ENCODE peak calls at places on chromosomes 13 and 19, in five cellular contexts. C is left ventricle myocardium inferior, D is astrocyte, B is cardiac muscle cell, Z is tibial nerve. O is an unnamed sample. For H3K36me3 and H3K4me1, the result is how much of the 10 kb centered on the place peaks cover.

GRCh38 chr13:89982406-89983085 is 1364.9 kb upstream of the MIR17HG start:
- DNase-seq in C (no peak), D (peak), B (peak), Z (no peak), O (no peak)

GRCh38 chr19:8499048-8499833 is 3.2 kb downstream of the PRAM1 start:
- DNase-seq in C (no peak), D (no peak), B (no peak), Z (no peak), O (no peak)

GRCh38 chr19:46065486-46065885 is 24.7 kb upstream of the IGFL4 start:
- DNase-seq in C (no peak), D (peak), B (peak), Z (no peak), O (no peak)

GRCh38 chr19:18311495-18311894 is 11.4 kb downstream of the LSM4 start:
- DNase-seq in C (no peak), D (no peak), B (no peak), Z (no peak), O (no peak)

GRCh38 chr19:28472843-28473242 is 740.1 kb downstream of the UQCRFS1 start:
- DNase-seq in C (peak), D (no peak), B (peak), Z (no peak), O (no peak)

GRCh38 chr13:37011002-37011401 is 10.4 kb downstream of the EXOSC8 start:
- DNase-seq in C (no peak), D (no peak), B (no peak), Z (no peak), O (no peak)

GRCh38 chr19:30219682-30220081 is 152.5 kb upstream of the ZNF536 start:
- DNase-seq in C (no peak), D (no peak), B (no peak), Z (no peak), O (no peak)

GRCh38 chr13:42039457-42039945 is 8.9 kb upstream of the DGKH start:
- DNase-seq in C (no peak), D (no peak), B (no peak), Z (no peak), O (no peak)

GRCh38 chr13:30654430-30654829 is 36.7 kb downstream of the USPL1 start:
- DNase-seq in C (no peak), D (no peak), B (no peak), Z (no peak), O (no peak)

GRCh38 chr13:33671560-33671959 is 146.4 kb upstream of the RFC3 start:
- DNase-seq in C (no peak), D (no peak), B (no peak), Z (no peak), O (no peak)

GRCh38 chr19:7505288-7505681 is 10.6 kb upstream of the ZNF358 start:
- DNase-seq in C (no peak), D (no peak), B (no peak), Z (no peak), O (no peak)

GRCh38 chr13:79593611-79594275 is 112.8 kb downstream of the NDFIP2 start:
- DNase-seq in C (no peak), D (peak), B (peak), Z (no peak), O (no peak)

GRCh38 chr13:41058229-41059070 is 2.9 kb upstream of the WBP4 start:
- DNase-seq in C (no peak), D (no peak), B (no peak), Z (no peak), O (peak)

GRCh38 chr19:14145381-14145780 is 9.0 kb upstream of the ASF1B start:
- DNase-seq in C (no peak), D (no peak), B (no peak), Z (no peak), O (no peak)

GRCh38 chr19:38617283-38617763 is 430 bp downstream of the MAP4K1 start:
- DNase-seq in C (no peak), D (no peak), B (no peak), Z (no peak), O (no peak)

GRCh38 chr13:66657165-66657895 is 572.8 kb downstream of the PCDH9 start:
- DNase-seq in C (peak), D (peak), B (peak), Z (no peak), O (peak)

GRCh38 chr13:47518530-47518929 is 482.5 kb downstream of the SUCLA2 start:
- DNase-seq in C (no peak), D (no peak), B (no peak), Z (no peak), O (no peak)

GRCh38 chr19:13102666-13103584 is at the start of gene LYL1:
- DNase-seq in C (peak), D (no peak), B (peak), Z (no peak), O (peak)

GRCh38 chr13:114100446-114101320 is 31.7 kb downstream of the RASA3 start:
- DNase-seq in C (no peak), D (no peak), B (no peak), Z (peak), O (peak)

GRCh38 chr13:104773775-104774174 is 1707.6 kb upstream of the SLC10A2 start:
- DNase-seq in C (no peak), D (peak), B (peak), Z (no peak), O (no peak)

GRCh38 chr13:45417790-45418534 is at the start of gene SLC25A30:
- DNase-seq in C (peak), D (peak), B (peak), Z (peak), O (peak)

GRCh38 chr13:70394149-70394548 is 285.9 kb upstream of the KLHL1 start:
- DNase-seq in C (no peak), D (no peak), B (no peak), Z (no peak), O (no peak)

GRCh38 chr19:45641274-45642105 is 2.3 kb upstream of the EML2 start:
- DNase-seq in C (peak), D (peak), B (peak), Z (peak), O (peak)

GRCh38 chr13:108897955-108898354 is 268.5 kb downstream of the MYO16 start:
- DNase-seq in C (no peak), D (no peak), B (no peak), Z (no peak), O (no peak)

GRCh38 chr13:104408733-104409132 is 1342.5 kb upstream of the SLC10A2 start:
- DNase-seq in C (no peak), D (peak), B (peak), Z (no peak), O (no peak)

GRCh38 chr13:25901460-25902376 is 150.1 kb downstream of the SHISA2 start:
- DNase-seq in C (no peak), D (peak), B (peak), Z (no peak), O (no peak)

GRCh38 chr13:79776538-79776937 is 295.6 kb downstream of the NDFIP2 start:
- DNase-seq in C (no peak), D (peak), B (peak), Z (no peak), O (no peak)

GRCh38 chr19:13060233-13060963 is 42.3 kb downstream of the LYL1 start:
- DNase-seq in C (peak), D (no peak), B (peak), Z (no peak), O (no peak)

GRCh38 chr19:51354742-51355148 is 11.4 kb downstream of the ETFB start:
- DNase-seq in C (no peak), D (peak), B (peak), Z (no peak), O (no peak)

GRCh38 chr19:35154535-35155406 is at the start of gene FXYD5:
- DNase-seq in C (peak), D (peak), B (peak), Z (no peak), O (peak)

GRCh38 chr13:41458939-41459753 is 1.8 kb downstream of the RGCC start:
- DNase-seq in C (peak), D (no peak), B (peak), Z (no peak), O (peak)

GRCh38 chr13:30719521-30719914 is 15.8 kb upstream of the ALOX5AP start:
- DNase-seq in C (no peak), D (no peak), B (no peak), Z (no peak), O (no peak)

GRCh38 chr13:103430368-103430767 is 364.2 kb upstream of the SLC10A2 start:
- DNase-seq in C (no peak), D (no peak), B (no peak), Z (no peak), O (no peak)

GRCh38 chr19:49801966-49802661 is 11.0 kb downstream of the FUZ start:
- DNase-seq in C (peak), D (peak), B (peak), Z (peak), O (peak)

GRCh38 chr19:10979950-10980349 is 19.1 kb downstream of the SMARCA4 start:
- DNase-seq in C (no peak), D (no peak), B (no peak), Z (no peak), O (no peak)

GRCh38 chr13:28473044-28473443 is 21.9 kb downstream of the FLT1 start:
- DNase-seq in C (no peak), D (no peak), B (no peak), Z (no peak), O (no peak)

GRCh38 chr19:41869374-41869955 is 7.6 kb upstream of the CD79A start:
- DNase-seq in C (no peak), D (no peak), B (no peak), Z (no peak), O (no peak)

GRCh38 chr19:29668746-29669609 is 3.7 kb downstream of the PLEKHF1 start:
- DNase-seq in C (no peak), D (no peak), B (no peak), Z (no peak), O (no peak)

GRCh38 chr13:107992542-107992941 is 222.8 kb downstream of the LIG4 start:
- DNase-seq in C (no peak), D (no peak), B (no peak), Z (no peak), O (no peak)

GRCh38 chr19:4174895-4175668 is 7.3 kb downstream of the SIRT6 start:
- DNase-seq in C (no peak), D (no peak), B (no peak), Z (no peak), O (no peak)
- H3K36me3 ChIP-seq in C (half or more), D (under half), B (under half), Z (under half), O (under half)

DNA sequence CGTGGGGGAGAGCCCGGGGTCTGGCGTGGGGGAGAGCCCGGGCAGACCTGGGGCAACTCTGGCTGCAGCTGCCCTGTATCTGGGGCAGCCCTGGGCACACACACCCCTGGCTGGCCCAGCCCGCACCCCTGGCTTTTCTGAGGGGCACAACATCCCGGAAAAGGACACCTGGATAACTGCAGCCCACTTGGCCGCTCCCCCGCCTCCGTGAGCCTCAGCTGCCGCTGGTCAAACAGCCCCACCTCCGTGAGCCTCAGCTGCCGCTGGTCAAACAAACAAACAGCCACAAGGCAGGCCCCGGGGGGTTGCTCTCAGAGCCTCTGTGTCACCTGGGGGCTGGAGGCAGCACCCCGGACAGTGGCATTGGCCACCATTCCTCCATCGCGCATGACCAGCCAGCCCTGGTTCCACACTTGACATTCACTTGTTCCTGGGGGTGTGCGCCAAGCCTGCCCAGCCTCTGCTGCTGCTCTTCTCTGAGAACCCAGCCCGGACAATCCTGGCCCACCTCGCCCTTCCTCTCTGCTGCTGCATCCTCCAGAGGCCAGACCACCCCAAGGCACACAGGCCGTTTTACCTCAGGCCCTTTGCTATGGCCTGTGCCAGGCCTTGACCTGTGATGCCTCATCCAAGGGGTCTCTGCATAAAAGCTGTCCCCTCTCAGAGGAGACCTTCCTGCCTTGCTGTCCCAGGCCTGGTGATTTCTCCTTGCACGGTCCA is 19.9 kb downstream of the CEBPG start:
- DNase-seq in C (peak), D (no peak), B (no peak), Z (peak), O (no peak)
- H3K4me1 ChIP-seq in C (half or more), D (under half), B (under half), Z (half or more), O (half or more)

GRCh38 chr19:48779636-48780035 is 24.3 kb downstream of the FGF21 start:
- DNase-seq in C (no peak), D (no peak), B (no peak), Z (no peak), O (no peak)

GRCh38 chr19:48780684-48781391 is 25.5 kb downstream of the FGF21 start:
- DNase-seq in C (no peak), D (peak), B (peak), Z (no peak), O (no peak)

DNA sequence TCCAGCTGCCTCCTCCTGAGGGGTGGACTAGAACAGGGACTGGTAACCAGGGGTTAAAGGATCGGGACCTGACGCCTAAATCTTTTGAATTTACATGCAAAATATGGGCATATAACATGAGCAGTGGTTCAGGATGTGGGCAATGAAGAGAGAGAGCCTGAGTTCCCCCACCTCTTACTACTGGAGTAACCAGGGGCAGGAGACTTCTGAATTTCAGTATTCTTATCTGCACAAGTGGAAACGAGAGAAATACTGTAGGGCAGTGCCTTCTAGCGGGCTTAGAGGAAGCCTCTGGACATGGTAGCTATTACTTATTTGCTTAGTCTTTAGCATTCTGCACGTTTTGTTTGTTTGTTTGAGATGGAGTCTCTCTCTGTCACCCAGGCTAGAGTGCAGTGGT is 26.3 kb downstream of the BCAT2 start:
- DNase-seq in C (no peak), D (no peak), B (peak), Z (no peak), O (no peak)
- TF ChIP-seq CTCF in C (peak), D (no peak), B (peak), Z (no peak), O (peak)

DNA sequence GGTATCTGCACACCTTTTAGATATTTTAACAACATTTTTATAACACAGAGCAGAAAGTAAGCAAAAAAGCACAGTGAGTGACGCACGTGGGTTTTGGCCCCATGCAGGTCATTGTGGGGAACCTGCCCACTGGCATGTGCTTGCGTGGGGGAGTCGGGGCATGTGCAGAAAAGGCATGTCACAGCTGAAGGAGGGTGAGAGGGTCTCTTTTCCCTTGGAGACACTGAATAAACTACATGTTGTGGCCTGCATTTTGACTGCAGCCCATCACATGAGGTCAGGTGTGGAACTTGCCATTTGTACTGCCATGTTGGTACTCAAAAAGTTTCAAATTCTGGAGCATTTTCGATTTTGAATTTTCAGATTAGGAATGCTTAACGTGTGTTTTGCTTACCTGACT is 72.7 kb upstream of the GPR183 start:
- DNase-seq in C (no peak), D (no peak), B (no peak), Z (no peak), O (no peak)
- H3K36me3 ChIP-seq in C (under half), D (under half), B (under half), Z (under half), O (under half)

GRCh38 chr13:106514928-106515634 is 20.4 kb downstream of the EFNB2 start:
- DNase-seq in C (no peak), D (no peak), B (no peak), Z (no peak), O (no peak)
- H3K4me1 ChIP-seq in C (under half), D (under half), B (under half), Z (under half), O (half or more)

DNA sequence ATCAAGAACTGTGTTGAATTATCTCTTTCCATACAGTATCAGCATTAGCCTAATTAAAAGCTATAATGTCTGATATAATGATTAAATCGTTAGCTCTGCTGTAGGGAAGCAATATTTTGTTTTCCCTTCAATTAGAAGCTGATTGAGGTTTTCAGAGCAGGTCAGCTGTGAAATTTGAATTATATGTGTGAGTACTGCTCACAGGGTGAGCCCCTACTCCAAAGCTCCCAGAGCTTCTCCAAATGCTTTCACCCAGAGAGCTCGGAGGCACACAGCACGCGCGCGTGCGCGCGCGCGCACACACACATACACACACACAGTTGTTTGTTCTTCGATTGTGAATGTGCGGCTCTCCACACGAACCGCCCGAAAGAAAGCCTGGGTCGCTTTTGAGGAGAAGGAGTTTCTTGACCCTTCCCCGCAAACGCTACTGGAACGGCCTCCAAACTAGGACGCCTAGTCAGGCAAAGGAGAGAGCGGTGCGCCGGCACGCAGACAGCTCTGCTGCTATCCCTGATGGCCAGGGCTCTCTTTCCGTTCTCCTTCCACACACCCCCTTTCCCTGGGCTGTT is 4.8 kb upstream of the SOX1 start:
- DNase-seq in C (no peak), D (no peak), B (no peak), Z (no peak), O (no peak)
- TF ChIP-seq CTCF in C (no peak), D (no peak), B (no peak), Z (no peak), O (no peak)

DNA sequence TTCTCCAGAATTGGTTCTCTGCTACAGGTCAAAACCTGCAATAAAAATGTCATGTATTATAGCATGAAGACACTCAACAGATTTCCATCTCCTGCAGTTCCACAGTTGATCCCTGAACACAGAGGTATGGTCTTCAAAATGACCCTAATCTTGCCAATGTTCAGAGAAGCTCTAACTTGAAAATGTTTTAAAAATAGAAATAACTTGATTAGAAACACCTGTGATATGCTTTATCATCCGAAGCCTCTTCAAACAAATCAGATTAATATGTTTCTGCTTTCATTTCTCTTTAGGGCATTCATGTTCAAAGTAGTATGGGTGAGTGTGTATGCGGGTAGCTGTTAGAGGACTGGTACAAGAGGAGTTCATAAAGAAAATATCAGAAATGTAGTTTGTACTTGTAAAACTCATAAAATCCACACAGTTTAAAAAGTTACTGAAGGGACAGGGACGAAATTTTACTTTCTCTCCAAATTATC is 60.4 kb downstream of the KCNRG start:
- DNase-seq in C (no peak), D (no peak), B (no peak), Z (no peak), O (no peak)
- H3K36me3 ChIP-seq in C (under half), D (under half), B (under half), Z (under half), O (under half)

GRCh38 chr19:15284091-15284490 is 48.2 kb downstream of the BRD4 start:
- DNase-seq in C (no peak), D (no peak), B (no peak), Z (no peak), O (no peak)

GRCh38 chr19:15286688-15287355 is 45.5 kb downstream of the BRD4 start:
- DNase-seq in C (no peak), D (no peak), B (no peak), Z (no peak), O (no peak)

GRCh38 chr19:15285896-15286591 is 46.3 kb downstream of the BRD4 start:
- DNase-seq in C (no peak), D (no peak), B (no peak), Z (no peak), O (no peak)

GRCh38 chr19:15283141-15283885 is 49.0 kb downstream of the BRD4 start:
- DNase-seq in C (no peak), D (peak), B (peak), Z (no peak), O (no peak)

GRCh38 chr19:15284896-15285295 is 47.4 kb downstream of the BRD4 start:
- DNase-seq in C (no peak), D (no peak), B (no peak), Z (no peak), O (no peak)
- H3K4me1 ChIP-seq in C (half or more), D (under half), B (half or more), Z (half or more), O (half or more)

GRCh38 chr19:33159893-33160292 is 28.0 kb downstream of the WDR88 start:
- DNase-seq in C (no peak), D (no peak), B (no peak), Z (no peak), O (no peak)
- TF ChIP-seq CTCF in C (no peak), D (no peak), B (no peak), Z (no peak), O (no peak)

O was measured in heart right ventricle.